ENCODE peak calls at places on chromosomes 2 and 18, in ten cellular contexts. M, V, X, Y, P, Q, C, S, Z and T are unnamed samples. For H3K4me1, the result is how much of the 10 kb centered on the place peaks cover.

GRCh38 chr2:98913916-98914712 is 21.9 kb downstream of the CRACDL start:
- DNase-seq in M (peak), V (no peak), X (no peak), Y (no peak), P (no peak), Q (no peak), C (peak), S (no peak), Z (no peak), T (no peak)

GRCh38 chr18:21489119-21489750 is 111.3 kb downstream of the ESCO1 start:
- DNase-seq in M (no peak), V (peak), X (peak), Y (peak), P (no peak), Q (peak), C (no peak), S (peak), Z (peak), T (no peak)

GRCh38 chr2:191666733-191667132 is 11.2 kb upstream of the NABP1 start:
- DNase-seq in M (no peak), V (no peak), X (no peak), Y (no peak), P (no peak), Q (no peak), C (no peak), S (peak), Z (no peak), T (no peak)

GRCh38 chr18:23838801-23839366 is 149.6 kb downstream of the LAMA3 start:
- DNase-seq in M (no peak), V (no peak), X (no peak), Y (no peak), P (no peak), Q (no peak), C (no peak), S (no peak), Z (no peak), T (no peak)

GRCh38 chr2:5734866-5735861 is 43.0 kb downstream of the SOX11 start:
- DNase-seq in M (no peak), V (no peak), X (no peak), Y (no peak), P (no peak), Q (no peak), C (no peak), S (no peak), Z (no peak), T (no peak)

GRCh38 chr2:128289439-128289838 is 29.2 kb downstream of the HS6ST1 start:
- DNase-seq in M (peak), V (no peak), X (peak), Y (no peak), P (peak), Q (no peak), C (peak), S (peak), Z (no peak), T (peak)

GRCh38 chr18:31950620-31951019 is 7.7 kb upstream of the TRAPPC8 start:
- DNase-seq in M (no peak), V (no peak), X (peak), Y (peak), P (no peak), Q (no peak), C (no peak), S (peak), Z (no peak), T (no peak)

GRCh38 chr2:104856086-104856972 is 2.4 kb downstream of the POU3F3 start:
- DNase-seq in M (no peak), V (no peak), X (no peak), Y (no peak), P (no peak), Q (no peak), C (peak), S (peak), Z (no peak), T (no peak)

GRCh38 chr18:3924455-3924854 is 474.5 kb downstream of the TGIF1 start:
- DNase-seq in M (no peak), V (no peak), X (no peak), Y (no peak), P (no peak), Q (no peak), C (no peak), S (no peak), Z (no peak), T (no peak)

GRCh38 chr2:3628800-3629199 is 29.2 kb upstream of the ALLC start:
- DNase-seq in M (no peak), V (peak), X (no peak), Y (no peak), P (peak), Q (peak), C (peak), S (peak), Z (no peak), T (peak)

GRCh38 chr18:902179-902718 is 2.4 kb upstream of the ADCYAP1 start:
- DNase-seq in M (no peak), V (peak), X (peak), Y (no peak), P (no peak), Q (no peak), C (no peak), S (peak), Z (no peak), T (no peak)

GRCh38 chr2:147862859-147863516 is 18.2 kb downstream of the ACVR2A start:
- DNase-seq in M (no peak), V (no peak), X (no peak), Y (peak), P (no peak), Q (no peak), C (no peak), S (no peak), Z (no peak), T (no peak)

GRCh38 chr2:66495788-66496640 is 61.1 kb downstream of the MEIS1 start:
- DNase-seq in M (peak), V (no peak), X (peak), Y (no peak), P (peak), Q (no peak), C (no peak), S (peak), Z (no peak), T (peak)

GRCh38 chr18:49611316-49611715 is 49.5 kb downstream of the LIPG start:
- DNase-seq in M (no peak), V (no peak), X (no peak), Y (no peak), P (no peak), Q (no peak), C (no peak), S (no peak), Z (no peak), T (no peak)

GRCh38 chr18:49613741-49614151 is 51.9 kb downstream of the LIPG start:
- DNase-seq in M (no peak), V (no peak), X (peak), Y (peak), P (no peak), Q (no peak), C (no peak), S (peak), Z (no peak), T (no peak)

GRCh38 chr18:49609416-49610284 is 47.8 kb downstream of the LIPG start:
- DNase-seq in M (no peak), V (peak), X (no peak), Y (no peak), P (no peak), Q (no peak), C (no peak), S (no peak), Z (no peak), T (no peak)

GRCh38 chr18:49612515-49613033 is 50.7 kb downstream of the LIPG start:
- DNase-seq in M (no peak), V (no peak), X (no peak), Y (no peak), P (no peak), Q (no peak), C (no peak), S (peak), Z (no peak), T (no peak)

GRCh38 chr18:49613141-49613641 is 51.3 kb downstream of the LIPG start:
- DNase-seq in M (no peak), V (no peak), X (peak), Y (no peak), P (no peak), Q (no peak), C (no peak), S (peak), Z (no peak), T (no peak)
- H3K4me1 ChIP-seq in M (under half), V (under half), X (under half), Y (under half), P (under half), Q (under half), C (under half), S (under half), Z (under half), T (under half)

DNA sequence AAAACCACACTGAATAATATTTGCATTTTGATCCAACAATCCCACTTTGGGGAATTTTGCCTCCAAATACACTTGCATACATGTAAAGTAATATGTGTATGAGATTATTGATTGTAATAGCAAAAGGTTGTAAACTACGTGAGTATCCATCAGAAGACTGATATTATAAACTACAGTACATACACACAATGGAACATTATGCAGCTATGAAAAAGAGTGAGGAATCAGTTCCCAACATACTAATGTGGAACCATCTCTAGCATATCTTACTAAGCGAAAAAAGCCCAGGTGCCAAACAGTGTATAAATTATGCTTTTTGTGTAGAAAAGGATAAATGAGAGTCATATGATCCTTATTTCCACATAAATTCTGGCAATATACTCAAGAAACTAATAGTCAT is 16.0 kb upstream of the C2orf74 start:
- DNase-seq in M (no peak), V (no peak), X (no peak), Y (no peak), P (no peak), Q (no peak), C (no peak), S (no peak), Z (no peak), T (no peak)
- H3K4me3 ChIP-seq in M (no peak), V (no peak), X (no peak), Y (no peak), P (no peak), Q (no peak), C (no peak), S (no peak), Z (peak), T (no peak)

GRCh38 chr18:6412933-6413472 is 1.7 kb downstream of the L3MBTL4 start:
- DNase-seq in M (no peak), V (no peak), X (no peak), Y (no peak), P (no peak), Q (no peak), C (no peak), S (no peak), Z (no peak), T (no peak)

GRCh38 chr18:6414723-6415362 is at the start of gene L3MBTL4:
- DNase-seq in M (peak), V (no peak), X (no peak), Y (peak), P (no peak), Q (peak), C (peak), S (peak), Z (peak), T (no peak)

GRCh38 chr18:6411367-6411766 is 3.3 kb downstream of the L3MBTL4 start:
- DNase-seq in M (no peak), V (no peak), X (no peak), Y (no peak), P (no peak), Q (no peak), C (no peak), S (no peak), Z (no peak), T (no peak)

GRCh38 chr18:6414118-6414722 is 491 bp downstream of the L3MBTL4 start:
- DNase-seq in M (peak), V (no peak), X (no peak), Y (peak), P (peak), Q (peak), C (peak), S (peak), Z (peak), T (peak)

GRCh38 chr18:6413554-6414117 is 1.1 kb downstream of the L3MBTL4 start:
- DNase-seq in M (no peak), V (no peak), X (no peak), Y (peak), P (no peak), Q (peak), C (peak), S (peak), Z (peak), T (no peak)
- H3K27ac ChIP-seq in M (peak), V (no peak), X (no peak), Y (peak), P (peak), Q (no peak), C (peak), S (no peak), Z (peak), T (no peak)

GRCh38 chr2:232980683-232981082 is 32.4 kb downstream of the NGEF start:
- DNase-seq in M (no peak), V (no peak), X (no peak), Y (peak), P (no peak), Q (no peak), C (no peak), S (peak), Z (no peak), T (no peak)

GRCh38 chr2:232981356-232981755 is 31.7 kb downstream of the NGEF start:
- DNase-seq in M (no peak), V (no peak), X (no peak), Y (peak), P (no peak), Q (no peak), C (no peak), S (no peak), Z (no peak), T (no peak)

GRCh38 chr2:232977438-232977971 is 35.6 kb downstream of the NGEF start:
- DNase-seq in M (no peak), V (no peak), X (no peak), Y (no peak), P (no peak), Q (no peak), C (no peak), S (no peak), Z (no peak), T (peak)

GRCh38 chr2:232981767-232982360 is 31.2 kb downstream of the NGEF start:
- DNase-seq in M (no peak), V (no peak), X (no peak), Y (peak), P (no peak), Q (no peak), C (no peak), S (no peak), Z (no peak), T (no peak)

DNA sequence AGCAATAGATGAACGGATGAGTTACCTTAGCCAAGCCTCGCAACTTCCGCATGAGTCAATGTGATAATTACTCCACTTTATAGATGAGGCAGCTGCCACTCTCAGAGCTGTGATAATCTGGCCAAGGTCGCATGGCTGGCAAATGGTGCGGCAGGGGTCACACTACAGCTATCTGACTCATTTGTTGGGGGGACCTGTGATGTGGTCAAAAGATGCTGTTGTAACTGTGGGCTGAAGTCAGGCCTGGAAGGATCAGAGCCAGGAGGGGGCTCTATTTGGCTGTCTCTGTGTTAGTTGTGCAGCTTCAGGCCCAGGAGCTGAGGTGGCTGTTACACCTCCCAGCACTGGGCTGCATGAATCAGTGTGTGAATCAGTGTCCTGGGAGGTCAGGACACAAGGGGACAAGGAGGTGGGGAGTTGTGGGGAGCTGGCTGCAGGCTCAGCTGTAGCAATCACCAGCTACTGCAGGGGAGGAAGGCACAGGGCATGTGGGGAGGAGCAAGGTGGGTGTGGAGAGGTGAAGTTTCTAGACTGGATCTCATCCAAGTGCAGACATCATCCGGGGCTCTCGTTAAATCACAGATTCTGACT is 33.1 kb downstream of the NGEF start:
- DNase-seq in M (no peak), V (peak), X (no peak), Y (peak), P (no peak), Q (no peak), C (no peak), S (peak), Z (no peak), T (peak)
- H3K4me1 ChIP-seq in M (under half), V (under half), X (under half), Y (under half), P (under half), Q (under half), C (under half), S (under half), Z (under half), T (under half)

GRCh38 chr2:62099523-62100175 is 96.3 kb upstream of the B3GNT2 start:
- DNase-seq in M (no peak), V (no peak), X (no peak), Y (no peak), P (no peak), Q (no peak), C (no peak), S (no peak), Z (no peak), T (no peak)
- H3K4me3 ChIP-seq in M (no peak), V (no peak), X (no peak), Y (peak), P (no peak), Q (no peak), C (no peak), S (no peak), Z (no peak), T (no peak)

DNA sequence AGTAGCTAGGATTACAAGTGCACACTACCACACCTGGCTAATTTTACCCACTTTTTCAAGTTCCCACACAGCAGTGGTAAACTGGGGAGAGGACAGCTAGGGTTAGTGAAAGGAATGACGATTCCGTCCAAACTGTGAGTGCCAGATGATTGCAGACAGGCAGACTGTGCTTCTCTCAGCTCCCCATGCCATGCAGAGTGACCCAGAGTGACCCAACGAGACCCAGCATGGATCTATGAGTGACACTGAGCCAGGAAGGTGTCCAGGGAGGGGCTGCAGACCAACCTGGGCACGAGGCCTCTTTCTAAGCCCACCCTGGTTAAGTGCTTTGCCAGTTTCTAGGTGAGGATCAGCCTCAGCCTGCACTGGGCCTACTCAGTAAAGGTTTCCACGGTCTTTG is 7.7 kb upstream of the KLF11 start:
- DNase-seq in M (peak), V (no peak), X (no peak), Y (no peak), P (peak), Q (no peak), C (no peak), S (no peak), Z (no peak), T (peak)
- H3K27ac ChIP-seq in M (no peak), V (no peak), X (no peak), Y (no peak), P (peak), Q (no peak), C (peak), S (no peak), Z (peak), T (peak)